ENCODE peak calls at places on chromosomes 1 and 21, in four cellular contexts. One of them, this sample, is unnamed.

GRCh38 chr1:221667504-221667903 is 74.4 kb downstream of the DUSP10 start:
- DNase-seq in LNCaP clone FGC: no peak
- DNase-seq in HFF-Myc: peak
- DNase-seq in pancreas: no peak
- DNase-seq in this sample: peak

GRCh38 chr1:67731322-67731721 is 46.3 kb downstream of the GADD45A start:
- DNase-seq in LNCaP clone FGC: no peak
- DNase-seq in HFF-Myc: no peak
- DNase-seq in pancreas: no peak
- DNase-seq in this sample: no peak

GRCh38 chr1:224333309-224333926 is 3.4 kb upstream of the NVL start:
- DNase-seq in LNCaP clone FGC: peak
- DNase-seq in HFF-Myc: peak
- DNase-seq in pancreas: no peak
- DNase-seq in this sample: peak

GRCh38 chr1:119007343-119007671 is 19.2 kb upstream of the TBX15 start:
- DNase-seq in LNCaP clone FGC: no peak
- DNase-seq in HFF-Myc: no peak
- DNase-seq in pancreas: no peak
- DNase-seq in this sample: no peak

GRCh38 chr1:226736001-226736907 is 2.8 kb downstream of the ITPKB start:
- DNase-seq in LNCaP clone FGC: no peak
- DNase-seq in HFF-Myc: no peak
- DNase-seq in pancreas: no peak
- DNase-seq in this sample: peak

GRCh38 chr1:230191079-230191478 is 124.0 kb downstream of the GALNT2 start:
- DNase-seq in LNCaP clone FGC: no peak
- DNase-seq in HFF-Myc: peak
- DNase-seq in pancreas: peak
- DNase-seq in this sample: peak

GRCh38 chr1:44031900-44032817 is 897 bp upstream of the SLC6A9 start:
- DNase-seq in LNCaP clone FGC: no peak
- DNase-seq in HFF-Myc: no peak
- DNase-seq in pancreas: no peak
- DNase-seq in this sample: no peak

GRCh38 chr21:17542371-17542992 is 29.6 kb downstream of the CXADR start:
- DNase-seq in LNCaP clone FGC: peak
- DNase-seq in HFF-Myc: no peak
- DNase-seq in pancreas: no peak
- DNase-seq in this sample: peak

GRCh38 chr1:18701183-18701582 is 70.5 kb downstream of the PAX7 start:
- DNase-seq in LNCaP clone FGC: no peak
- DNase-seq in HFF-Myc: no peak
- DNase-seq in pancreas: no peak
- DNase-seq in this sample: no peak

GRCh38 chr1:151132676-151133338 is 13.6 kb downstream of the SEMA6C start:
- DNase-seq in LNCaP clone FGC: no peak
- DNase-seq in HFF-Myc: no peak
- DNase-seq in pancreas: no peak
- DNase-seq in this sample: no peak

GRCh38 chr1:151134396-151134795 is 12.0 kb downstream of the SEMA6C start:
- DNase-seq in LNCaP clone FGC: peak
- DNase-seq in HFF-Myc: no peak
- DNase-seq in pancreas: no peak
- DNase-seq in this sample: no peak

GRCh38 chr1:151134991-151135390 is 11.4 kb downstream of the SEMA6C start:
- DNase-seq in LNCaP clone FGC: no peak
- DNase-seq in HFF-Myc: no peak
- DNase-seq in pancreas: no peak
- DNase-seq in this sample: no peak

GRCh38 chr1:151131832-151132675 is 14.4 kb downstream of the SEMA6C start:
- DNase-seq in LNCaP clone FGC: no peak
- DNase-seq in HFF-Myc: no peak
- DNase-seq in pancreas: no peak
- DNase-seq in this sample: peak

DNA sequence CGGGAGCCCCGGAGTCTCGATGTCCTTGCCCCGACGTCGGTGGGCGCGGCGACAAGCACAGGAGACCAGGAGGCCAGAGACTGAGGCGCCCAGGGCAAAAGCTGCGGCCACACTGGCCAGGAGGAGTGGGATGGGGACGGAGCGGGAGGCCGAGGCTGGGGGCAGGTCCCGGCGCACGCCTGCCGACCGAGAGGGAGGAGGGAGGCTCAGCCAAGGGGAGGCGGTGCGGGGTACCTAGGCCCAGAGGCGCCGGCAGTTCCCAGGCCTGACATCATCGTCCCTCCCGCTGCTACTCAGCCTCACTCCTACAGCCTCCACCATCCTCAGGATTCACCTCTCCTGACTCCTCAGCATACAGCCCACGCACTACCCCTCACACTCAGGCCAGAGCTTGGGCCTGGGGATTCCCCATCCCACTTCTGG is 13.1 kb downstream of the SEMA6C start:
- DNase-seq in LNCaP clone FGC: no peak
- DNase-seq in HFF-Myc: no peak
- DNase-seq in pancreas: no peak
- DNase-seq in this sample: no peak
- H3K4me3 ChIP-seq in LNCaP clone FGC: no peak
- H3K4me3 ChIP-seq in HFF-Myc: no peak
- H3K4me3 ChIP-seq in pancreas: no peak
- H3K4me3 ChIP-seq in this sample: no peak

GRCh38 chr1:15170071-15170470 is 16.5 kb downstream of the TMEM51 start:
- DNase-seq in LNCaP clone FGC: no peak
- DNase-seq in HFF-Myc: no peak
- DNase-seq in pancreas: no peak
- DNase-seq in this sample: no peak

GRCh38 chr1:15167386-15167785 is 13.8 kb downstream of the TMEM51 start:
- DNase-seq in LNCaP clone FGC: no peak
- DNase-seq in HFF-Myc: no peak
- DNase-seq in pancreas: no peak
- DNase-seq in this sample: no peak

GRCh38 chr1:15171271-15171908 is 17.8 kb downstream of the TMEM51 start:
- DNase-seq in LNCaP clone FGC: no peak
- DNase-seq in HFF-Myc: no peak
- DNase-seq in pancreas: no peak
- DNase-seq in this sample: no peak

GRCh38 chr1:15172405-15173259 is 19.1 kb downstream of the TMEM51 start:
- DNase-seq in LNCaP clone FGC: no peak
- DNase-seq in HFF-Myc: no peak
- DNase-seq in pancreas: no peak
- DNase-seq in this sample: no peak

DNA sequence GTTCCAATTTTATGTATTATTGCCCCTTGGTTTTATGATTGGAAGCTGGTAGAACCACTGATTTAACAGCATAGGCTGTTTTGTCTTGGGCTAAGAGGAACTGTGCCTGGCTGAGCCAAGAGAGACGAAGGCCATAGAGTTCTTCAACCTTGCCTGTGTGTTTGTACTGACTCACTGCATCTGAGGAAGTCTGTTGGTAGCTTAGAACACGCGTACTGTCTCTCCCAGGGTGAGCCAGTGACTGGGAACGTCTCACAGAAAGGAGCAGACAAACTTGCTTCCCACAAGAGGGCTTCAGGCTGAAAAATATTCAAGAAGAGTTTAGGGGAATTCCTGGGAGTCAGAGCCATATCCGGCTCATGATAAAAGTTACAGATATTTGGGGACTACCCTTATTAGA is 14.9 kb downstream of the TMEM51 start:
- DNase-seq in LNCaP clone FGC: no peak
- DNase-seq in HFF-Myc: no peak
- DNase-seq in pancreas: no peak
- DNase-seq in this sample: peak
- TF ChIP-seq CTCF in LNCaP clone FGC: no peak
- TF ChIP-seq CTCF in HFF-Myc: no peak
- TF ChIP-seq CTCF in pancreas: no peak
- TF ChIP-seq CTCF in this sample: peak

GRCh38 chr21:16264314-16264713 is 534.5 kb downstream of the USP25 start:
- DNase-seq in LNCaP clone FGC: no peak
- DNase-seq in HFF-Myc: no peak
- DNase-seq in pancreas: no peak
- DNase-seq in this sample: no peak
- H3K4me3 ChIP-seq in LNCaP clone FGC: no peak
- H3K4me3 ChIP-seq in HFF-Myc: no peak
- H3K4me3 ChIP-seq in pancreas: no peak
- H3K4me3 ChIP-seq in this sample: no peak

GRCh38 chr1:241408170-241408569 is 51.2 kb upstream of the RGS7 start:
- DNase-seq in LNCaP clone FGC: no peak
- DNase-seq in HFF-Myc: no peak
- DNase-seq in pancreas: no peak
- DNase-seq in this sample: peak
- TF ChIP-seq CTCF in LNCaP clone FGC: no peak
- TF ChIP-seq CTCF in HFF-Myc: no peak
- TF ChIP-seq CTCF in pancreas: no peak
- TF ChIP-seq CTCF in this sample: peak

GRCh38 chr1:154407866-154408777 is 3.0 kb downstream of the IL6R start:
- DNase-seq in LNCaP clone FGC: peak
- DNase-seq in HFF-Myc: no peak
- DNase-seq in pancreas: no peak
- DNase-seq in this sample: no peak
- H3K4me3 ChIP-seq in LNCaP clone FGC: peak
- H3K4me3 ChIP-seq in HFF-Myc: no peak
- H3K4me3 ChIP-seq in pancreas: no peak
- H3K4me3 ChIP-seq in this sample: no peak

DNA sequence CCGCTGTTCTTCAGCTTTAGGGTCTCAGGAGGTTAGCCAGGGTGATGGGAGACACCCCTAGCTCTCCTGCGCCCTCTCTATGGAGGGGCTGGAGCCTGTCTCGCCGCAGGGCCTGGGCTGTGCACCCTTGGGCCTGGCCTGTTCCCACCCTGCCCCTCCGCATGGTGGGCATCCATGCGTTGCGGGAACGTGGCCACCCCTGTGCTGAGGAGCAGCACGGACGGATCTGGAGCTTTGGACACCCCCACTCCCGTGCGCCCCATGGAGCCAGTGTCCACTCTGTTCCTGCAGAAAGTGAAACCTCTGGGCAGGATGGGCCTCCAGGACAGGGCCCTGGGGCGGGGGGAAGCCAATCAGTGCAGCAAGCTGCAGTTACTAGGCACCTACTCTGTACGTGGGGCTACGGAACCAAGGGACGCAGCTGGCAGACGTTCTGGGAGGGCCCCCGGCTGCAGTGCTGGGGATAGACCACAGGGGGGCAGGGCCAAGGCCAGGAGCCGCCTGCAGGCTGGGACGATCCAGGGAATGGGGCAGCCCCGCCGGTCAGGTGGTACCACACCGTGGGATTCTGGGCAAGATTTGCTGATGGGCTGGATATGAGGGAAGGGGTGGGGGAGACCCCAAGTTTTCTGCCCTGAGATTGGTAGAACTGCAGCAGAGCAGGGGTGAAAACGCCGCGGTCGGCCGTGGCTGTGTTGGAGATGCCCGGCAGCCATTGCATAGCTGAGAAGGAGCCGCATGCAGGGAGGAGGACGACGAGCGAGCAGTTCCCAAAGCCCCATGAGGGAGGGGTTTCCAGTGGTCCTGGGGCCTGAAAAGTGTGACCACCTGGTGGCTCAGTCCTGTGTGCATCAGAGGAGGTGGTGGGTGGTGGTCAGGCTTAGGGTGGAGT is 43.3 kb downstream of the TP73 start:
- DNase-seq in LNCaP clone FGC: no peak
- DNase-seq in HFF-Myc: no peak
- DNase-seq in pancreas: no peak
- DNase-seq in this sample: no peak
- TF ChIP-seq CTCF in LNCaP clone FGC: peak
- TF ChIP-seq CTCF in HFF-Myc: peak
- TF ChIP-seq CTCF in pancreas: peak
- TF ChIP-seq CTCF in this sample: peak

GRCh38 chr1:173164686-173165085 is 42.4 kb downstream of the TNFSF4 start:
- DNase-seq in LNCaP clone FGC: no peak
- DNase-seq in HFF-Myc: no peak
- DNase-seq in pancreas: no peak
- DNase-seq in this sample: no peak
- H3K4me3 ChIP-seq in LNCaP clone FGC: no peak
- H3K4me3 ChIP-seq in HFF-Myc: no peak
- H3K4me3 ChIP-seq in pancreas: no peak
- H3K4me3 ChIP-seq in this sample: no peak

This sample was measured in astrocyte of the spinal cord.